ENCODE peak calls at places on chromosomes 16 and 17, in four cellular contexts. R, U, D and A are unnamed samples.

GRCh38 chr17:44334315-44335181 is 9.9 kb upstream of the SLC25A39 start:
- DNase-seq in D (no peak), R (no peak), U (no peak), A (no peak)

GRCh38 chr16:85188822-85189672 is 76.8 kb upstream of the CIBAR2 start:
- DNase-seq in U (no peak), D (no peak), R (no peak), A (no peak)

GRCh38 chr16:58236831-58237230 is 38.9 kb upstream of the CSNK2A2 start:
- DNase-seq in U (no peak), R (peak), D (no peak), A (peak)

GRCh38 chr16:24986512-24987303 is 28.5 kb downstream of the ARHGAP17 start:
- DNase-seq in U (peak), R (no peak), D (peak), A (peak)

GRCh38 chr16:24070851-24071250 is 185.3 kb upstream of the CACNG3 start:
- DNase-seq in D (peak), U (peak), R (peak), A (peak)

GRCh38 chr16:27326738-27327585 is 13.2 kb downstream of the IL4R start:
- DNase-seq in R (peak), U (no peak), D (peak), A (peak)

GRCh38 chr17:80129006-80129565 is 17.8 kb downstream of the EIF4A3 start:
- DNase-seq in U (no peak), R (no peak), D (no peak), A (no peak)

GRCh38 chr16:88977845-88978607 is 1.0 kb upstream of the CBFA2T3 start:
- DNase-seq in U (no peak), R (no peak), D (no peak), A (no peak)